ENCODE peak calls at places on chromosomes 6 and 20, in seven cellular contexts. O is mammary epithelial cell, P is cardiac muscle cell, G is A673, U is psoas muscle, I is SJCRH30, J is right lobe of liver. F is an unnamed sample. For H3K4me1, the result is how much of the 10 kb centered on the place peaks cover.

GRCh38 chr6:140441256-140441655 is 1066.8 kb upstream of the CITED2 start:
- DNase-seq in G (peak), U (peak), J (peak), I (peak), O (peak), P (peak), F (peak)

GRCh38 chr20:48846516-48847492 is 19.0 kb upstream of the PREX1 start:
- DNase-seq in U (no peak), J (no peak), O (no peak), I (peak), P (peak), G (peak), F (no peak)

GRCh38 chr6:27864906-27865883 is 47.0 kb downstream of the OR2B2 start:
- DNase-seq in J (peak), U (peak), I (peak), P (peak), O (peak), G (peak), F (peak)

GRCh38 chr20:50690979-50691584 is at the start of gene RIPOR3:
- DNase-seq in J (no peak), P (peak), U (peak), I (peak), O (no peak), G (peak), F (no peak)

GRCh38 chr20:20327756-20328155 is 40.1 kb upstream of the INSM1 start:
- DNase-seq in P (no peak), U (no peak), J (no peak), G (no peak), I (no peak), O (peak), F (no peak)

GRCh38 chr20:51452091-51452613 is 90.4 kb downstream of the NFATC2 start:
- DNase-seq in J (peak), G (no peak), U (no peak), I (no peak), O (no peak), P (no peak), F (no peak)

GRCh38 chr6:111113731-111114438 is 26.6 kb downstream of the SLC16A10 start:
- DNase-seq in G (no peak), O (no peak), I (peak), J (no peak), P (peak), U (peak), F (no peak)

GRCh38 chr6:25181923-25182322 is 97.3 kb upstream of the CARMIL1 start:
- DNase-seq in G (no peak), J (no peak), U (no peak), P (no peak), O (peak), I (no peak), F (no peak)

GRCh38 chr6:7823552-7823951 is 87.0 kb downstream of the TXNDC5 start:
- DNase-seq in G (no peak), I (no peak), U (no peak), P (no peak), J (no peak), O (no peak), F (no peak)

GRCh38 chr20:50223321-50223995 is 32.8 kb downstream of the CEBPB start:
- DNase-seq in O (no peak), J (peak), P (no peak), I (no peak), G (no peak), U (no peak), F (no peak)

GRCh38 chr6:7630792-7631191 is 40.8 kb downstream of the SNRNP48 start:
- DNase-seq in O (no peak), I (no peak), J (no peak), U (no peak), P (no peak), G (no peak), F (no peak)

GRCh38 chr6:14700202-14700601 is 545.7 kb upstream of the JARID2 start:
- DNase-seq in P (no peak), J (no peak), O (no peak), U (no peak), G (no peak), I (no peak), F (no peak)

GRCh38 chr6:166529571-166529970 is 56.9 kb downstream of the RAMACL start:
- DNase-seq in J (no peak), P (no peak), O (no peak), G (no peak), U (no peak), I (no peak), F (no peak)

GRCh38 chr20:61674688-61675087 is 391.0 kb downstream of the TAF4 start:
- DNase-seq in G (no peak), P (no peak), O (no peak), U (no peak), J (no peak), I (no peak), F (no peak)

GRCh38 chr6:36024154-36024760 is at the start of gene SLC26A8:
- DNase-seq in U (no peak), G (no peak), O (no peak), J (peak), I (no peak), P (peak), F (no peak)

GRCh38 chr6:110255356-110255755 is 75.1 kb downstream of the CDC40 start:
- DNase-seq in J (no peak), O (peak), P (peak), G (peak), U (no peak), I (peak), F (no peak)

GRCh38 chr20:57540889-57541288 is 15.9 kb upstream of the CTCFL start:
- DNase-seq in U (no peak), I (no peak), O (no peak), J (no peak), G (no peak), P (no peak), F (no peak)

GRCh38 chr6:26571592-26572296 is 25.0 kb upstream of the ABT1 start:
- DNase-seq in J (no peak), I (peak), P (peak), O (peak), G (peak), U (no peak), F (peak)

GRCh38 chr6:7561153-7561964 is 19.9 kb downstream of the DSP start:
- DNase-seq in O (peak), G (no peak), U (no peak), J (peak), I (no peak), P (peak), F (peak)

GRCh38 chr6:41901882-41902519 is 6.8 kb upstream of the USP49 start:
- DNase-seq in I (peak), J (no peak), U (no peak), O (no peak), P (no peak), G (peak), F (no peak)

GRCh38 chr6:63636516-63636968 is 940 bp downstream of the PHF3 start:
- DNase-seq in I (peak), G (peak), J (peak), P (peak), O (peak), U (peak), F (peak)

GRCh38 chr20:51061646-51062045 is 38.7 kb upstream of the KCNG1 start:
- DNase-seq in O (no peak), I (no peak), J (no peak), U (no peak), P (no peak), G (no peak), F (no peak)

GRCh38 chr20:57749131-57749690 is 39.4 kb upstream of the PMEPA1 start:
- DNase-seq in J (no peak), G (no peak), U (no peak), O (no peak), P (no peak), I (no peak), F (no peak)

GRCh38 chr6:83741089-83741488 is 32.2 kb upstream of the SNAP91 start:
- DNase-seq in J (no peak), U (no peak), I (no peak), O (no peak), G (no peak), P (peak), F (no peak)

GRCh38 chr6:107105511-107106116 is 9.7 kb downstream of the BEND3 start:
- DNase-seq in U (no peak), J (no peak), I (no peak), P (no peak), G (no peak), O (no peak), F (no peak)

GRCh38 chr6:48928937-48929336 is 534.1 kb downstream of the MMUT start:
- DNase-seq in U (no peak), G (no peak), P (no peak), J (no peak), I (no peak), O (no peak), F (no peak)

GRCh38 chr6:160420253-160420968 is 72.2 kb downstream of the SLC22A3 start:
- DNase-seq in P (no peak), I (no peak), J (no peak), G (no peak), U (no peak), O (peak), F (no peak)

GRCh38 chr20:57378107-57378506 is 13.1 kb upstream of the RBM38 start:
- DNase-seq in U (no peak), G (no peak), J (no peak), P (no peak), I (no peak), O (no peak), F (no peak)

GRCh38 chr6:16731503-16732018 is 29.7 kb downstream of the ATXN1 start:
- DNase-seq in P (no peak), O (no peak), U (no peak), G (no peak), J (no peak), I (no peak), F (no peak)

GRCh38 chr6:145530454-145530853 is 204.9 kb downstream of the EPM2A start:
- DNase-seq in U (no peak), J (no peak), I (no peak), G (no peak), O (no peak), P (no peak), F (no peak)

GRCh38 chr6:113994934-113995342 is 24.0 kb upstream of the HDAC2 start:
- DNase-seq in P (peak), O (peak), J (no peak), U (no peak), G (peak), I (peak), F (no peak)

GRCh38 chr6:136226027-136226673 is 24.0 kb downstream of the MTFR2 start:
- DNase-seq in U (no peak), O (no peak), P (peak), I (peak), G (peak), J (peak), F (peak)

GRCh38 chr6:143772662-143773061 is 70.5 kb upstream of the LTV1 start:
- DNase-seq in O (no peak), U (no peak), I (no peak), G (no peak), P (no peak), J (no peak), F (no peak)

GRCh38 chr20:2331901-2332565 is 36.2 kb downstream of the TGM3 start:
- DNase-seq in G (no peak), P (no peak), O (no peak), J (no peak), U (no peak), I (no peak), F (no peak)

GRCh38 chr6:39092124-39092523 is 22.9 kb downstream of the SAYSD1 start:
- DNase-seq in P (peak), U (no peak), G (peak), J (no peak), O (no peak), I (no peak), F (no peak)

GRCh38 chr6:5466459-5466858 is 205.1 kb downstream of the FARS2 start:
- DNase-seq in G (peak), I (no peak), J (no peak), P (no peak), O (peak), U (no peak), F (no peak)

GRCh38 chr6:143061597-143062385 is 1.1 kb downstream of the AIG1 start:
- DNase-seq in G (no peak), U (no peak), I (no peak), P (no peak), J (no peak), O (no peak), F (no peak)

GRCh38 chr20:60345106-60345505 is 386.9 kb downstream of the CDH26 start:
- DNase-seq in G (no peak), P (no peak), U (no peak), I (no peak), J (no peak), O (no peak), F (no peak)
- H3K4me1 ChIP-seq in G (under half), P (under half), U (under half), I (under half), J (under half), O (under half), F (under half)

GRCh38 chr6:159041181-159041580 is 3.6 kb downstream of the TAGAP start:
- DNase-seq in O (no peak), U (no peak), G (no peak), P (no peak), J (no peak), I (no peak), F (no peak)

GRCh38 chr6:159042824-159043181 is 2.0 kb downstream of the TAGAP start:
- DNase-seq in J (no peak), I (no peak), O (no peak), P (no peak), U (no peak), G (no peak), F (no peak)

GRCh38 chr6:159043236-159043635 is 1.6 kb downstream of the TAGAP start:
- DNase-seq in O (no peak), I (no peak), J (no peak), G (no peak), U (no peak), P (no peak), F (no peak)

GRCh38 chr6:159043986-159044385 is 805 bp downstream of the TAGAP start:
- DNase-seq in I (no peak), U (no peak), G (no peak), O (no peak), J (no peak), P (no peak), F (no peak)

DNA sequence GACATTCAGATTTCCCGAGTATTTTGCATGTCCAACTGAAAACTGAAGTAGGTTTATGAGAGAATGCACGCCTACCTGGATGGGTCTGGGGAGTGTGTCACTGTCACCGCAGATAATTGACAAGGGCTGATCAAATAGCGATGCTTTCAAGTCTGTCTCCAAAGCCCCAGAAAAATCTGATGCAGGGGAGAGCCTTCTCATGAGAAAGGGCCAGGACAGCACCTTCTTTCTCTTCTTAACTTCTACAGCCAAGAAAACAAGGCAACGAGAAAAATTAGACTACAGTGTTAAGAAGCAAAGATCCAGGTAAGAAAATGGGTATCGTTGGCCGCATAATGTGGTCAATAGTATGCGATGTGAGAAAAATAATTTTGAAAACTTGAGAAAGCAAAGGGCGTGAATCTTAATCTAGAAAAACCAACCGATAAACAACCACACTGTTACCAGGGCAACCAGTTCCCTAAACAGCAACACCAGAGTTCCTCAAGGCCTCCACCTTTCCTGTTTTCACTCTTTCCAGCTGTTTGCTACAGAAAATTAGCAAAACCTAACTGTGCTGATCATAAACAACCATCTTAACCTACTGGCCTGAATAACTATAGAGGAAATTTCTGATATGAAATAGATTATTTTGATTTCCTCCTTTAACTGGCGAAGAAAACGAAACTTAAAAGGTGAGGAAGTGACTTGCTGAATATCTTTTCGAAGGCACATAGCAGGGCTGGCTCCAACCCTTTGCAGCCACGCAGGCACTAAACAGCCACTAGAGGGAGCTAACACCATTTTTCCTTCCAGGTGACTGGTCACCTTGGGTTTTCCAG is 2.6 kb downstream of the TAGAP start:
- DNase-seq in U (peak), I (peak), G (peak), J (peak), O (peak), P (peak), F (peak)
- H3K4me3 ChIP-seq in U (peak), I (no peak), G (no peak), J (peak), O (no peak), P (no peak), F (peak)

GRCh38 chr6:159038914-159039884 is 5.6 kb downstream of the TAGAP start:
- DNase-seq in U (no peak), G (no peak), J (no peak), I (no peak), P (no peak), O (peak), F (no peak)
- H3K27ac ChIP-seq in U (no peak), G (no peak), J (no peak), I (no peak), P (no peak), O (peak), F (peak)

DNA sequence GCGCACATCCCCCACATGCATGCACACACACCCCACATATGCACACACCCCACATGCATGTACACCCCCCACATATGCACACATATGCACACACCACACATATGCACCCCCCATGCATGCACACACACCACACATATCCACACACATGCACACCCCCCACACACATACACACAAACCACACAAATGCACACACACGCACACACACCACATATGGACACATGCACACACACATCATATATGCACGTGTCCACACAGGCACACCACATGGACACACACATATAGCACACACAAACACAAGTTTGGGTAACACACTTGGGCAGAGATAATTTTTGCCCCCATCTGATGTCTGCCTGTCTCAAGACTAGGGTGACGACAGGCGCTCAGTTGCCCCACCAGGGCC is 8.3 kb downstream of the BHLHE23 start:
- DNase-seq in O (no peak), J (no peak), P (no peak), G (no peak), I (no peak), U (no peak), F (no peak)
- H3K4me1 ChIP-seq in O (under half), J (under half), P (under half), G (under half), I (under half), U (under half), F (under half)